ENCODE peak calls at places on chromosomes 12 and 14, in eight cellular contexts. C is osteoblast, Y is OCI-LY7, H is uterus, V is pancreas, S is left ventricle myocardium inferior, Q is GM23338, I is breast epithelium. X is an unnamed sample.

GRCh38 chr14:100593751-100594624 is 6.8 kb upstream of the BEGAIN start:
- DNase-seq in Y (no peak), S (peak; percentile 7), I (no peak), C (peak; percentile 42), V (no peak), H (no peak), Q (no peak), X (peak; percentile 5)

GRCh38 chr12:22333751-22334695 is 484 bp downstream of the ST8SIA1 start:
- DNase-seq in I (peak; percentile 52), V (no peak), S (no peak), Q (peak; percentile 66), Y (no peak), H (peak; percentile 31), C (peak; percentile 66), X (peak; percentile 52)

GRCh38 chr14:91399868-91400640 is 17.6 kb downstream of the CCDC88C start:
- DNase-seq in S (no peak), Y (peak; percentile 58), C (peak; percentile 46), I (no peak), V (peak; percentile 50), H (no peak), Q (peak; percentile 60), X (no peak)

GRCh38 chr14:73237219-73237785 is at the start of gene PAPLN:
- DNase-seq in H (no peak), I (peak; percentile 76), V (no peak), Y (no peak), S (no peak), Q (peak; percentile 65), C (peak; percentile 53), X (peak; percentile 70)

GRCh38 chr12:132746621-132747020 is 15.0 kb downstream of the ANKLE2 start:
- DNase-seq in Y (no peak), S (no peak), Q (no peak), I (no peak), H (no peak), C (no peak), V (no peak), X (no peak)

GRCh38 chr12:26939192-26939832 is 1.0 kb downstream of the FGFR1OP2 start:
- DNase-seq in Y (peak; percentile 66), C (peak; percentile 74), I (no peak), H (no peak), S (no peak), V (no peak), Q (no peak), X (no peak)

GRCh38 chr12:29782821-29783772 is 645 bp downstream of the TMTC1 start:
- DNase-seq in I (peak; percentile 53), Q (peak; percentile 65), Y (no peak), S (peak; percentile 53), C (peak; percentile 90), H (peak; percentile 40), V (peak; percentile 3), X (peak; percentile 68)

GRCh38 chr12:24111101-24111500 is 161.6 kb upstream of the SOX5 start:
- DNase-seq in H (no peak), C (no peak), S (no peak), Q (no peak), Y (no peak), V (no peak), I (no peak), X (no peak)

GRCh38 chr12:72144553-72144952 is 127.6 kb upstream of the TRHDE start:
- DNase-seq in Y (no peak), H (no peak), S (no peak), C (no peak), I (no peak), Q (no peak), V (no peak), X (no peak)

GRCh38 chr12:69239286-69239921 is at the start of gene CPSF6:
- DNase-seq in S (peak; percentile 97), C (peak; percentile 99), I (peak; percentile 96), H (peak; percentile 96), Y (peak; percentile 96), V (peak; percentile 95), Q (peak; percentile 97), X (peak; percentile 96)
- TF ChIP-seq CTCF in S (peak; percentile 33), C (no peak), I (no peak), H (no peak), Y (no peak), V (no peak), Q (no peak), X (no peak)

DNA sequence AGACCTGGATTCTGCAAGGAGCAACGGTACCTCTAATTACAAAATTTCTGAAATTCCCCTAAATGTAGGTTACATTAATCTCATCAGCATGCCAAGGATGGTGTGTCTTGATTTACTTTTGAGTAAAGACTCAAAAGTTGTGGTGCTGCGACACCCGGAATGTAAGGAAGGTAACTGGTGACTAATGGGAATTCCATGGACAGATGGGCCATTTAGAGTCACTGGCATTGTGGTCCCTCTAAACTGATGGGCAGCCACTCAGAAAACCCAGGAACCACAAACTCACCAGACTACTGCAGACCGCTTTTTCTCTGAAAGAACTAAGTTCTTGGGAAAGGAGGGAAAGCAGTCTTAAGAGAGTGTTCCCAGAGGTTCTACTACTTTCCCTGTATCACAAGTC is 32.8 kb downstream of the GRIN2B start:
- DNase-seq in S (no peak), C (no peak), I (no peak), Y (no peak), H (no peak), Q (no peak), V (no peak), X (no peak)
- H3K27ac ChIP-seq in S (no peak overlapping the region), C (no peak overlapping the region), I (no peak overlapping the region), Y (no peak overlapping the region), H (no peak overlapping the region), Q (no peak overlapping the region), V (no peak overlapping the region), X (no peak overlapping the region)

GRCh38 chr12:52494100-52494499 is 1.0 kb upstream of the KRT6A start:
- DNase-seq in I (no peak), Q (no peak), C (no peak), H (no peak), S (no peak), V (no peak), Y (no peak), X (no peak)
- H3K4me1 ChIP-seq in I (peaks cover 4% of the 10 kb centered on the region), Q (peaks cover 19% of the 10 kb centered on the region), C (peaks cover 42% of the 10 kb centered on the region), H (no peaks in the 10 kb centered on the region), S (peaks cover 34% of the 10 kb centered on the region), V (no peaks in the 10 kb centered on the region), Y (peaks cover 21% of the 10 kb centered on the region), X (no peaks in the 10 kb centered on the region)

DNA sequence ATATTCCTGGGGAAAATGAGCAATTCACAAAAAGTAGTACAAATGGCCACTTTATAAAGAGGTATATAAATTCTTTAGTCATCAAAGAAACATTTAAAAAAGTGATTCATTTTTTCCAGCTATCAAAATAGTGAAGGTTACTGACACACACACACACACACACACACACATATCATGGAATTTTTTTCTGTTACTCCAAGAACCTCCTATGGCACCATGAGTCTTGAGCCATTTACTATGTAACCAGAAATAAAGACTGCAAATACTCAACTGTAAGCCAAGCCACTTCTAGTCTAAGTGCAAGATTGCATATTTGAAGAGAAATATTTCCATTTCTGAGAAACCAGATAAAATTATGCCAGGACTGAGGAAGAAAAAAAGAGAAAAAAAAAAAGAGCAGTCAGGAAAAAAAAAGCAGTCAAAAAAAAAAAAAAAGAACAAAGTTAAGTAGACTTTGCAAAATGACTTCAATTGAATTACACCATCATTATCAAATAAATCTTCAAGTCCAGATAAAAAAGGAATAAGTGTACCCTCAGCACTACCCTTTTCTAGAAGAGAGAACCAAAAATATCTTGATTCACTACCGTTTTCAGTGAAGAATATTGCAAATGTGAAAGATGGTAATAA is 275.7 kb downstream of the DAD1 start:
- DNase-seq in V (no peak), S (no peak), Q (no peak), I (no peak), H (no peak), Y (no peak), C (no peak), X (no peak)
- TF ChIP-seq CTCF in V (no peak), S (no peak), Q (no peak), I (no peak), H (no peak), Y (no peak), C (no peak), X (no peak)

DNA sequence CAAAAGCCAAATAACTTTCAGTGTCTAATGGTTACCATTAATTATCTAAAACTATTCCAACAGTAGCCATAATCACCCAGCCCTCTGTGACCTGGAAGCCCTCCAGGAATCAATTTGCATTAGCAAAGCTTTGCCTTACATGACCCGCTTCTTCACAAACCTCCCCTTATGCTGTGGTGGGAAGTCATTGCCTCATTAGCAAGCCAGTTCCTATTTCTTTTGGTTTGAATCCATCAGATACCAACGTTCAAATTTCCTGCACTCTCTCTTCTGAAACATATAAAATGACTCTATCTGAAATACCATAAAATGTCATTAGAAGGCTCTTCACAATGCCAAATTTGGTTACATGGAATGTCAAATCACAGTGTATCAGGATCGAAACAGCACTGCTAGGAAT is 268.3 kb upstream of the PRKD1 start:
- DNase-seq in I (no peak), S (no peak), Q (peak; percentile 7), Y (no peak), H (no peak), V (no peak), C (no peak), X (no peak)
- H3K27ac ChIP-seq in I (no peak overlapping the region), S (no peak overlapping the region), Q (no peak overlapping the region), Y (no peak overlapping the region), H (no peak overlapping the region), V (no peak overlapping the region), C (peak overlapping the region; percentile 91), X (no peak overlapping the region)

DNA sequence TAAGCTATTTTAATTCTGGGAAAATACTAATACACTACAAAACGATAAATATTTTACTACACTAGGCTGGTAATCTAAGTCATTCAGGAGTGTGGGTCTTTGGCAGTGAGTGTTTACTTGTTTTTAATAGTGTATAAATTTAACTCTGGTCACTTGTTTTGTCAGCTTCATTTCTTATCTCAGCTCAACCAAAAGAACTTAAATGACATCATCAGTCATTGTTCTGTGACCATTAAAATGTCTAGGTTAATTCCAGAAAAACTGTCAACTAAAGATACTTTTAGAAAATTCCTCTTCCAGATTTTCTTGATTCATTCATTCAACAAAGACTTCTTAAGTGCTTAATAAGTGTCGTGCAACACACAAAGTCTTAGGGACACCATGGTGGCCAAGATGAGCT is 102.8 kb downstream of the FOXN3 start:
- DNase-seq in S (no peak), C (no peak), Y (no peak), I (no peak), H (no peak), V (no peak), Q (no peak), X (no peak)
- H3K4me1 ChIP-seq in S (peaks cover 50% of the 10 kb centered on the region), C (no peaks in the 10 kb centered on the region), Y (peaks cover 45% of the 10 kb centered on the region), I (no peaks in the 10 kb centered on the region), H (no peaks in the 10 kb centered on the region), V (no peaks in the 10 kb centered on the region), Q (peaks cover 36% of the 10 kb centered on the region), X (peaks cover 11% of the 10 kb centered on the region)

X was measured in psoas muscle.